ENCODE peak calls at places on chromosomes 16 and 17, in ten cellular contexts. X is breast epithelium, A is Peyer's patch, T is hepatocyte, R is ovary, O is gastrocnemius medialis, S is OCI-LY7, K is A549, H is body of pancreas, U is colonic mucosa. E is an unnamed sample.
A peak's percentile ranks its signal among the peaks of the same experiment; 100 is the strongest.

GRCh38 chr17:80485846-80486245 is 9.4 kb upstream of the NPTX1 start:
- DNase-seq in X (no peak), A (no peak), T (no peak), R (no peak), O (no peak), S (peak; percentile 100), K (no peak), H (no peak), U (no peak), E (no peak)

GRCh38 chr16:50474138-50474537 is 74.1 kb upstream of the NKD1 start:
- DNase-seq in X (no peak), A (no peak), T (no peak), R (no peak), O (no peak), S (no peak), K (no peak), H (no peak), U (no peak), E (no peak)

GRCh38 chr17:22233382-22233781 is 541.1 kb downstream of the KCNJ18 start:
- DNase-seq in X (no peak), A (no peak), T (no peak), R (no peak), O (no peak), S (peak; percentile 39), K (no peak), H (no peak), U (no peak), E (no peak)

GRCh38 chr16:72530434-72530833 is 358.5 kb upstream of the PMFBP1 start:
- DNase-seq in X (no peak), A (no peak), T (no peak), R (no peak), O (no peak), S (no peak), K (peak; percentile 28), H (no peak), U (no peak), E (no peak)

GRCh38 chr17:31147507-31148202 is 52.9 kb downstream of the NF1 start:
- DNase-seq in X (no peak), A (no peak), T (peak; percentile 6), R (no peak), O (no peak), S (no peak), K (no peak), H (no peak), U (no peak), E (no peak)

GRCh38 chr17:59149841-59150511 is 5.0 kb downstream of the SKA2 start:
- DNase-seq in X (no peak), A (no peak), T (no peak), R (no peak), O (no peak), S (peak; percentile 24), K (peak; percentile 10), H (no peak), U (no peak), E (peak; percentile 57)

GRCh38 chr16:70576431-70577255 is 53.0 kb downstream of the SF3B3 start:
- DNase-seq in X (no peak), A (no peak), T (peak; percentile 70), R (no peak), O (no peak), S (peak; percentile 28), K (peak; percentile 33), H (no peak), U (peak; percentile 31), E (peak; percentile 54)

GRCh38 chr16:84555418-84556196 is 51.1 kb upstream of the MEAK7 start:
- DNase-seq in X (no peak), A (no peak), T (no peak), R (no peak), O (no peak), S (peak; percentile 46), K (no peak), H (no peak), U (no peak), E (no peak)

GRCh38 chr17:6708357-6708961 is 4.7 kb downstream of the SLC13A5 start:
- DNase-seq in X (no peak), A (no peak), T (no peak), R (no peak), O (no peak), S (no peak), K (no peak), H (no peak), U (no peak), E (peak; percentile 27)

GRCh38 chr17:20944014-20944905 is 98.6 kb downstream of the USP22 start:
- DNase-seq in X (peak; percentile 57), A (peak; percentile 70), T (peak; percentile 73), R (no peak), O (no peak), S (peak; percentile 53), K (peak; percentile 54), H (peak; percentile 89), U (peak; percentile 65), E (peak; percentile 93)

GRCh38 chr17:3447625-3448024 is 14.0 kb upstream of the OR1E2 start:
- DNase-seq in X (no peak), A (no peak), T (peak; percentile 10), R (no peak), O (no peak), S (peak; percentile 25), K (peak; percentile 52), H (no peak), U (no peak), E (peak; percentile 76)

DNA sequence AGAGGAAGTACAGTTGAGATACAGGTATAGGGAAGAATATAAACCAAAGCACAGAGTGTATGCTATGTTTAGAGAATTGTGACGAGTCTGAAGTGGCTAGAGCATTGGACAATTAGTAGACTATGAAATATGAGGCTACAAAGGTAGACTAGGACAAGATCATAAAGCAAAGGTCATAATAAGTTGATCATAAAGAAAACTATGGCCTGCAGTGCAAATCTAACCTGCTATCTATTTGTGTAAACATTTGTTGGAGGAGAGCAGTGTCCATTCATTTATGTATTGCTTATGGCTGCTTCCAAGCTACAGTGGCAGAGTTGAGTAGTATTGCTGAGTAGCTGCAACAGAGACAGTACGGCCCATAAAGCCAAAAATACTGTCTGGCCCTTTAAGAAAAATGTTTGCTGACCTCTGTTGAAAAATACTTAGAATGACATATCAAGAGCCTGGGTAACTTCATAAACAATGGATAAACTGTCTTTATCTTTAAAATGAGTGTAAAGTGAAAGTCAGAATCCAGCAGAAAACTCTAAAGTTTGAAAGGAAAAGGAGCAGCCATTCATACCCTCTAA is 14.5 kb upstream of the OR1E2 start:
- DNase-seq in X (no peak), A (no peak), T (no peak), R (no peak), O (no peak), S (peak; percentile 6), K (peak; percentile 5), H (no peak), U (no peak), E (no peak)
- TF ChIP-seq CTCF in X (no peak), A (no peak), T (no peak), R (no peak), O (no peak), S (no peak), K (no peak), H (no peak), U (no peak), E (no peak)

GRCh38 chr16:5619314-5619713 is 521.7 kb upstream of the EEF2KMT start:
- DNase-seq in X (no peak), A (no peak), T (no peak), R (no peak), O (no peak), S (no peak), K (no peak), H (no peak), U (no peak), E (peak; percentile 57)
- H3K9me3 ChIP-seq in X (no peaks in the 10 kb centered on the region), A (no peaks in the 10 kb centered on the region), T (no peaks in the 10 kb centered on the region), R (no peaks in the 10 kb centered on the region), O (no peaks in the 10 kb centered on the region), S (no peaks in the 10 kb centered on the region), K (no peaks in the 10 kb centered on the region), H (no peaks in the 10 kb centered on the region), U (no peaks in the 10 kb centered on the region), E (no peaks in the 10 kb centered on the region)

GRCh38 chr17:56867948-56868376 is 34.0 kb downstream of the DGKE start:
- DNase-seq in X (no peak), A (no peak), T (no peak), R (no peak), O (no peak), S (no peak), K (no peak), H (no peak), U (no peak), E (no peak)

GRCh38 chr17:56868716-56869115 is 34.8 kb downstream of the DGKE start:
- DNase-seq in X (no peak), A (no peak), T (no peak), R (no peak), O (no peak), S (no peak), K (no peak), H (no peak), U (no peak), E (no peak)

GRCh38 chr17:56866076-56866475 is 32.1 kb downstream of the DGKE start:
- DNase-seq in X (no peak), A (no peak), T (no peak), R (no peak), O (no peak), S (no peak), K (no peak), H (no peak), U (no peak), E (no peak)

GRCh38 chr17:56863974-56864373 is 30.0 kb downstream of the DGKE start:
- DNase-seq in X (no peak), A (no peak), T (no peak), R (no peak), O (no peak), S (no peak), K (no peak), H (no peak), U (no peak), E (no peak)

GRCh38 chr17:56866496-56866895 is 32.5 kb downstream of the DGKE start:
- DNase-seq in X (no peak), A (no peak), T (no peak), R (no peak), O (no peak), S (peak; percentile 8), K (peak; percentile 26), H (peak; percentile 14), U (no peak), E (no peak)
- TF ChIP-seq CTCF in X (no peak), A (no peak), T (peak; percentile 6), R (no peak), O (no peak), S (peak; percentile 50), K (peak; percentile 19), H (peak; percentile 7), U (no peak), E (peak; percentile 52)

GRCh38 chr16:35170610-35171009 is 1711.2 kb downstream of the TP53TG3F start:
- DNase-seq in X (no peak), A (no peak), T (no peak), R (no peak), O (no peak), S (no peak), K (no peak), H (no peak), U (no peak), E (no peak)

GRCh38 chr16:35173295-35173694 is 1713.9 kb downstream of the TP53TG3F start:
- DNase-seq in X (no peak), A (peak; percentile 18), T (no peak), R (no peak), O (no peak), S (no peak), K (no peak), H (no peak), U (no peak), E (no peak)

GRCh38 chr16:35171106-35171505 is 1711.7 kb downstream of the TP53TG3F start:
- DNase-seq in X (no peak), A (no peak), T (no peak), R (no peak), O (no peak), S (no peak), K (no peak), H (no peak), U (no peak), E (no peak)

GRCh38 chr16:35176449-35176848 is 1717.0 kb downstream of the TP53TG3F start:
- DNase-seq in X (no peak), A (no peak), T (no peak), R (no peak), O (no peak), S (no peak), K (no peak), H (no peak), U (no peak), E (no peak)

GRCh38 chr16:35174006-35174405 is 1714.6 kb downstream of the TP53TG3F start:
- DNase-seq in X (no peak), A (peak; percentile 11), T (no peak), R (no peak), O (no peak), S (no peak), K (no peak), H (no peak), U (no peak), E (no peak)
- H3K9me3 ChIP-seq in X (peaks cover 24% of the 10 kb centered on the region), A (peaks cover 11% of the 10 kb centered on the region), T (no peaks in the 10 kb centered on the region), R (no peaks in the 10 kb centered on the region), O (no peaks in the 10 kb centered on the region), S (no peaks in the 10 kb centered on the region), K (no peaks in the 10 kb centered on the region), H (no peaks in the 10 kb centered on the region), U (no peaks in the 10 kb centered on the region), E (peaks cover 43% of the 10 kb centered on the region)